ENCODE peak calls at places on chromosomes 4 and X, in nine cellular contexts. One of them, this sample, is unnamed.

GRCh38 chr4:119729815-119730643 is 101.4 kb upstream of the PDE5A start:
- DNase-seq in H9: no peak
- DNase-seq in GM12892: no peak
- DNase-seq in AG08395: peak; percentile 51
- DNase-seq in fibroblast of mammary gland: peak; percentile 87
- DNase-seq in NCI-H1092: no peak
- DNase-seq in stromal cell of bone marrow: peak; percentile 74
- DNase-seq in T-helper 9 cell: no peak
- DNase-seq in amniotic stem cell: peak; percentile 64
- DNase-seq in this sample: no peak

GRCh38 chr4:166174717-166175510 is 301.9 kb downstream of the TLL1 start:
- DNase-seq in H9: no peak
- DNase-seq in GM12892: no peak
- DNase-seq in AG08395: no peak
- DNase-seq in fibroblast of mammary gland: peak; percentile 3
- DNase-seq in NCI-H1092: no peak
- DNase-seq in stromal cell of bone marrow: no peak
- DNase-seq in T-helper 9 cell: no peak
- DNase-seq in amniotic stem cell: peak; percentile 0
- DNase-seq in this sample: no peak

GRCh38 chr4:98027827-98028226 is 115.4 kb downstream of the STPG2 start:
- DNase-seq in H9: no peak
- DNase-seq in GM12892: no peak
- DNase-seq in AG08395: no peak
- DNase-seq in fibroblast of mammary gland: peak; percentile 5
- DNase-seq in NCI-H1092: no peak
- DNase-seq in stromal cell of bone marrow: no peak
- DNase-seq in T-helper 9 cell: no peak
- DNase-seq in amniotic stem cell: no peak
- DNase-seq in this sample: no peak

GRCh38 chrX:23883737-23884354 is 23.9 kb downstream of the APOO start:
- DNase-seq in H9: no peak
- DNase-seq in GM12892: no peak
- DNase-seq in AG08395: peak; percentile 84
- DNase-seq in fibroblast of mammary gland: peak; percentile 90
- DNase-seq in NCI-H1092: no peak
- DNase-seq in stromal cell of bone marrow: peak; percentile 64
- DNase-seq in T-helper 9 cell: no peak
- DNase-seq in amniotic stem cell: no peak
- DNase-seq in this sample: no peak

GRCh38 chr4:577499-578450 is 1.7 kb upstream of the TMEM271 start:
- DNase-seq in H9: peak; percentile 75
- DNase-seq in GM12892: no peak
- DNase-seq in AG08395: peak; percentile 28
- DNase-seq in fibroblast of mammary gland: peak; percentile 37
- DNase-seq in NCI-H1092: no peak
- DNase-seq in stromal cell of bone marrow: no peak
- DNase-seq in T-helper 9 cell: no peak
- DNase-seq in amniotic stem cell: no peak
- DNase-seq in this sample: no peak

GRCh38 chr4:113998026-113998425 is 18.6 kb upstream of the ARSJ start:
- DNase-seq in H9: no peak
- DNase-seq in GM12892: no peak
- DNase-seq in AG08395: no peak
- DNase-seq in fibroblast of mammary gland: no peak
- DNase-seq in NCI-H1092: no peak
- DNase-seq in stromal cell of bone marrow: no peak
- DNase-seq in T-helper 9 cell: no peak
- DNase-seq in amniotic stem cell: no peak
- DNase-seq in this sample: no peak

GRCh38 chr4:173405840-173406606 is 7.1 kb upstream of the SCRG1 start:
- DNase-seq in H9: no peak
- DNase-seq in GM12892: no peak
- DNase-seq in AG08395: no peak
- DNase-seq in fibroblast of mammary gland: no peak
- DNase-seq in NCI-H1092: no peak
- DNase-seq in stromal cell of bone marrow: no peak
- DNase-seq in T-helper 9 cell: no peak
- DNase-seq in amniotic stem cell: no peak
- DNase-seq in this sample: no peak

GRCh38 chr4:10639100-10639499 is 45.5 kb downstream of the CLNK start:
- DNase-seq in H9: no peak
- DNase-seq in GM12892: no peak
- DNase-seq in AG08395: no peak
- DNase-seq in fibroblast of mammary gland: no peak
- DNase-seq in NCI-H1092: no peak
- DNase-seq in stromal cell of bone marrow: no peak
- DNase-seq in T-helper 9 cell: no peak
- DNase-seq in amniotic stem cell: no peak
- DNase-seq in this sample: no peak

GRCh38 chr4:181432347-181432746 is 810.9 kb upstream of the TENM3 start:
- DNase-seq in H9: peak; percentile 58
- DNase-seq in GM12892: no peak
- DNase-seq in AG08395: no peak
- DNase-seq in fibroblast of mammary gland: no peak
- DNase-seq in NCI-H1092: no peak
- DNase-seq in stromal cell of bone marrow: no peak
- DNase-seq in T-helper 9 cell: no peak
- DNase-seq in amniotic stem cell: no peak
- DNase-seq in this sample: no peak

GRCh38 chr4:1614854-1615595 is 69.1 kb downstream of the FAM53A start:
- DNase-seq in H9: no peak
- DNase-seq in GM12892: no peak
- DNase-seq in AG08395: no peak
- DNase-seq in fibroblast of mammary gland: no peak
- DNase-seq in NCI-H1092: no peak
- DNase-seq in stromal cell of bone marrow: no peak
- DNase-seq in T-helper 9 cell: no peak
- DNase-seq in amniotic stem cell: no peak
- DNase-seq in this sample: no peak

GRCh38 chr4:101066586-101066985 is 280.7 kb downstream of the PPP3CA start:
- DNase-seq in H9: no peak
- DNase-seq in GM12892: no peak
- DNase-seq in AG08395: no peak
- DNase-seq in fibroblast of mammary gland: no peak
- DNase-seq in NCI-H1092: no peak
- DNase-seq in stromal cell of bone marrow: no peak
- DNase-seq in T-helper 9 cell: no peak
- DNase-seq in amniotic stem cell: no peak
- DNase-seq in this sample: no peak

GRCh38 chr4:72302981-72303704 is 265.9 kb downstream of the ADAMTS3 start:
- DNase-seq in H9: peak; percentile 71
- DNase-seq in GM12892: no peak
- DNase-seq in AG08395: peak; percentile 46
- DNase-seq in fibroblast of mammary gland: peak; percentile 47
- DNase-seq in NCI-H1092: peak; percentile 1
- DNase-seq in stromal cell of bone marrow: no peak
- DNase-seq in T-helper 9 cell: peak; percentile 14
- DNase-seq in amniotic stem cell: peak; percentile 22
- DNase-seq in this sample: no peak

GRCh38 chr4:119683518-119683917 is 54.9 kb upstream of the PDE5A start:
- DNase-seq in H9: no peak
- DNase-seq in GM12892: no peak
- DNase-seq in AG08395: no peak
- DNase-seq in fibroblast of mammary gland: peak; percentile 80
- DNase-seq in NCI-H1092: no peak
- DNase-seq in stromal cell of bone marrow: peak; percentile 56
- DNase-seq in T-helper 9 cell: no peak
- DNase-seq in amniotic stem cell: peak; percentile 4
- DNase-seq in this sample: no peak

GRCh38 chrX:139204903-139205667 is 325.5 kb upstream of the F9 start:
- DNase-seq in H9: peak; percentile 73
- DNase-seq in GM12892: no peak
- DNase-seq in AG08395: peak; percentile 11
- DNase-seq in fibroblast of mammary gland: no peak
- DNase-seq in NCI-H1092: peak; percentile 35
- DNase-seq in stromal cell of bone marrow: no peak
- DNase-seq in T-helper 9 cell: no peak
- DNase-seq in amniotic stem cell: no peak
- DNase-seq in this sample: no peak

GRCh38 chrX:18899796-18900380 is 84.0 kb downstream of the PHKA2 start:
- DNase-seq in H9: peak; percentile 50
- DNase-seq in GM12892: no peak
- DNase-seq in AG08395: peak; percentile 19
- DNase-seq in fibroblast of mammary gland: peak; percentile 11
- DNase-seq in NCI-H1092: no peak
- DNase-seq in stromal cell of bone marrow: no peak
- DNase-seq in T-helper 9 cell: no peak
- DNase-seq in amniotic stem cell: no peak
- DNase-seq in this sample: no peak

GRCh38 chrX:63012574-63012973 is 338.6 kb downstream of the SPIN4 start:
- DNase-seq in H9: no peak
- DNase-seq in GM12892: no peak
- DNase-seq in AG08395: no peak
- DNase-seq in fibroblast of mammary gland: peak; percentile 0
- DNase-seq in NCI-H1092: no peak
- DNase-seq in stromal cell of bone marrow: no peak
- DNase-seq in T-helper 9 cell: no peak
- DNase-seq in amniotic stem cell: no peak
- DNase-seq in this sample: no peak

GRCh38 chr4:52911684-52912294 is 49.7 kb downstream of the RASL11B start:
- DNase-seq in H9: peak; percentile 89
- DNase-seq in GM12892: peak; percentile 27
- DNase-seq in AG08395: peak; percentile 49
- DNase-seq in fibroblast of mammary gland: peak; percentile 77
- DNase-seq in NCI-H1092: peak; percentile 62
- DNase-seq in stromal cell of bone marrow: peak; percentile 36
- DNase-seq in T-helper 9 cell: peak; percentile 58
- DNase-seq in amniotic stem cell: peak; percentile 9
- DNase-seq in this sample: no peak

GRCh38 chrX:153306527-153307115 is 14.9 kb downstream of the PNMA6F start:
- DNase-seq in H9: no peak
- DNase-seq in GM12892: no peak
- DNase-seq in AG08395: no peak
- DNase-seq in fibroblast of mammary gland: no peak
- DNase-seq in NCI-H1092: no peak
- DNase-seq in stromal cell of bone marrow: no peak
- DNase-seq in T-helper 9 cell: no peak
- DNase-seq in amniotic stem cell: no peak
- DNase-seq in this sample: no peak

GRCh38 chr4:89357346-89357745 is 49.7 kb upstream of the GPRIN3 start:
- DNase-seq in H9: no peak
- DNase-seq in GM12892: no peak
- DNase-seq in AG08395: no peak
- DNase-seq in fibroblast of mammary gland: no peak
- DNase-seq in NCI-H1092: peak; percentile 16
- DNase-seq in stromal cell of bone marrow: no peak
- DNase-seq in T-helper 9 cell: no peak
- DNase-seq in amniotic stem cell: no peak
- DNase-seq in this sample: no peak

GRCh38 chr4:56220261-56220660 is 167.0 kb downstream of the AASDH start:
- DNase-seq in H9: no peak
- DNase-seq in GM12892: no peak
- DNase-seq in AG08395: no peak
- DNase-seq in fibroblast of mammary gland: peak; percentile 16
- DNase-seq in NCI-H1092: no peak
- DNase-seq in stromal cell of bone marrow: no peak
- DNase-seq in T-helper 9 cell: no peak
- DNase-seq in amniotic stem cell: no peak
- DNase-seq in this sample: no peak

GRCh38 chr4:15586046-15586445 is 69.1 kb downstream of the FBXL5 start:
- DNase-seq in H9: no peak
- DNase-seq in GM12892: no peak
- DNase-seq in AG08395: no peak
- DNase-seq in fibroblast of mammary gland: peak; percentile 46
- DNase-seq in NCI-H1092: no peak
- DNase-seq in stromal cell of bone marrow: no peak
- DNase-seq in T-helper 9 cell: no peak
- DNase-seq in amniotic stem cell: no peak
- DNase-seq in this sample: no peak

GRCh38 chr4:75542824-75543223 is 13.0 kb upstream of the ODAPH start:
- DNase-seq in H9: no peak
- DNase-seq in GM12892: no peak
- DNase-seq in AG08395: peak; percentile 72
- DNase-seq in fibroblast of mammary gland: peak; percentile 88
- DNase-seq in NCI-H1092: no peak
- DNase-seq in stromal cell of bone marrow: peak; percentile 31
- DNase-seq in T-helper 9 cell: no peak
- DNase-seq in amniotic stem cell: no peak
- DNase-seq in this sample: no peak

GRCh38 chr4:1779588-1780382 is 13.3 kb upstream of the FGFR3 start:
- DNase-seq in H9: no peak
- DNase-seq in GM12892: no peak
- DNase-seq in AG08395: no peak
- DNase-seq in fibroblast of mammary gland: no peak
- DNase-seq in NCI-H1092: no peak
- DNase-seq in stromal cell of bone marrow: no peak
- DNase-seq in T-helper 9 cell: no peak
- DNase-seq in amniotic stem cell: no peak
- DNase-seq in this sample: no peak

GRCh38 chrX:39157006-39157405 is 355.7 kb downstream of the MID1IP1 start:
- DNase-seq in H9: no peak
- DNase-seq in GM12892: no peak
- DNase-seq in AG08395: no peak
- DNase-seq in fibroblast of mammary gland: no peak
- DNase-seq in NCI-H1092: no peak
- DNase-seq in stromal cell of bone marrow: no peak
- DNase-seq in T-helper 9 cell: no peak
- DNase-seq in amniotic stem cell: no peak
- DNase-seq in this sample: no peak

GRCh38 chr4:145446184-145446583 is 35.5 kb upstream of the SMAD1 start:
- DNase-seq in H9: no peak
- DNase-seq in GM12892: no peak
- DNase-seq in AG08395: no peak
- DNase-seq in fibroblast of mammary gland: no peak
- DNase-seq in NCI-H1092: no peak
- DNase-seq in stromal cell of bone marrow: no peak
- DNase-seq in T-helper 9 cell: no peak
- DNase-seq in amniotic stem cell: no peak
- DNase-seq in this sample: no peak

This sample was measured in NCI-H1417 treated with DMSO at 0.1 percent for 48 hours.